ENCODE peak calls at places on chromosomes 6 and 20, in eight cellular contexts. R is AG20443; U is naive thymus-derived CD4-positive, alpha-beta T cell; P is endothelial cell; V is fibroblast of the aortic adventitia; F is stimulated activated naive CD8-positive, alpha-beta T cell treated with anti-CD3 and anti-CD28 coated beads, Interleukin-15, Interleukin-2, amounts not matched to agents 100 U/mL and 50 U/mL, for 24 hours; W is activated gamma-delta T cell treated with Interleukin-2 at 50 U/mL for 16 hours; M is T-cell. Q is an unnamed sample.

GRCh38 chr20:58618694-58619540 is 32.2 kb upstream of the STX16 start:
- DNase-seq in R (peak), U (no peak), P (no peak), V (peak), F (no peak), W (no peak), M (no peak), Q (no peak)

GRCh38 chr6:111625511-111626331 is 20.0 kb upstream of the TRAF3IP2 start:
- DNase-seq in R (peak), U (no peak), P (no peak), V (peak), F (peak), W (no peak), M (no peak), Q (no peak)

GRCh38 chr20:25570148-25570530 is 15.2 kb downstream of the NINL start:
- DNase-seq in R (no peak), U (no peak), P (no peak), V (no peak), F (no peak), W (no peak), M (no peak), Q (no peak)

GRCh38 chr20:45311589-45312211 is 3.6 kb upstream of the MATN4 start:
- DNase-seq in R (peak), U (no peak), P (peak), V (peak), F (peak), W (peak), M (peak), Q (peak)

GRCh38 chr20:2659547-2659946 is 4.5 kb downstream of the IDH3B start:
- DNase-seq in R (no peak), U (no peak), P (no peak), V (no peak), F (no peak), W (no peak), M (no peak), Q (no peak)

GRCh38 chr6:166591026-166591425 is 4.5 kb upstream of the RAMACL start:
- DNase-seq in R (no peak), U (no peak), P (no peak), V (no peak), F (no peak), W (no peak), M (no peak), Q (no peak)

GRCh38 chr6:23086100-23086499 is 516.7 kb downstream of the HDGFL1 start:
- DNase-seq in R (no peak), U (no peak), P (no peak), V (no peak), F (no peak), W (no peak), M (no peak), Q (no peak)

GRCh38 chr6:90892271-90892670 is 305.4 kb upstream of the MAP3K7 start:
- DNase-seq in R (no peak), U (no peak), P (no peak), V (no peak), F (no peak), W (no peak), M (no peak), Q (no peak)

GRCh38 chr6:106872044-106872443 is 102.5 kb downstream of the CD24 start:
- DNase-seq in R (no peak), U (no peak), P (no peak), V (no peak), F (no peak), W (no peak), M (no peak), Q (no peak)

GRCh38 chr20:18087054-18087453 is 29.3 kb upstream of the OVOL2 start:
- DNase-seq in R (no peak), U (no peak), P (no peak), V (no peak), F (no peak), W (no peak), M (no peak), Q (no peak)

GRCh38 chr20:23090147-23090546 is 4.0 kb upstream of the CD93 start:
- DNase-seq in R (no peak), U (no peak), P (no peak), V (no peak), F (no peak), W (no peak), M (no peak), Q (no peak)

GRCh38 chr6:156790711-156791110 is 13.5 kb downstream of the ARID1B start:
- DNase-seq in R (no peak), U (no peak), P (no peak), V (no peak), F (no peak), W (no peak), M (no peak), Q (no peak)

GRCh38 chr6:119129148-119129967 is 50.9 kb upstream of the FAM184A start:
- DNase-seq in R (peak), U (peak), P (no peak), V (peak), F (no peak), W (peak), M (no peak), Q (no peak)

GRCh38 chr6:112362827-112363565 is 15.9 kb downstream of the RFPL4B start:
- DNase-seq in R (no peak), U (no peak), P (no peak), V (no peak), F (no peak), W (no peak), M (no peak), Q (no peak)

GRCh38 chr20:17857639-17858449 is 110.8 kb downstream of the SNX5 start:
- DNase-seq in R (no peak), U (no peak), P (no peak), V (no peak), F (no peak), W (no peak), M (no peak), Q (no peak)

GRCh38 chr20:43973671-43974450 is 59.2 kb downstream of the TOX2 start:
- DNase-seq in R (no peak), U (no peak), P (no peak), V (no peak), F (no peak), W (no peak), M (no peak), Q (peak)

GRCh38 chr20:29448806-29449470 is 1808.5 kb upstream of the DEFB115 start:
- DNase-seq in R (no peak), U (no peak), P (no peak), V (no peak), F (no peak), W (no peak), M (no peak), Q (no peak)

GRCh38 chr20:5729348-5729747 is 20.9 kb upstream of the SHLD1 start:
- DNase-seq in R (no peak), U (no peak), P (no peak), V (no peak), F (no peak), W (no peak), M (no peak), Q (no peak)

GRCh38 chr6:44537306-44538049 is 150.0 kb downstream of the CDC5L start:
- DNase-seq in R (no peak), U (no peak), P (no peak), V (no peak), F (no peak), W (no peak), M (no peak), Q (no peak)

GRCh38 chr20:34190679-34191090 is 50.5 kb upstream of the ASIP start:
- DNase-seq in R (peak), U (no peak), P (peak), V (peak), F (peak), W (peak), M (no peak), Q (no peak)

GRCh38 chr20:34638532-34638931 is 38.4 kb downstream of the PIGU start:
- DNase-seq in R (no peak), U (no peak), P (no peak), V (no peak), F (no peak), W (no peak), M (no peak), Q (no peak)

Q was measured in naive thymus-derived CD8-positive, alpha-beta T cell.